ENCODE peak calls at places on chromosomes 2 and 18, in ten cellular contexts. T is tibial nerve, E is upper lobe of right lung, G is IMR-90, H is body of pancreas, R is HCT116, L is mucosa of descending colon, X is BE2C, J is astrocyte, S is endodermal cell. A is an unnamed sample. For H3K4me1, the result is how much of the 10 kb centered on the place peaks cover.

GRCh38 chr2:63484481-63484880 is 103.8 kb downstream of the WDPCP start:
- DNase-seq in X (no peak), R (no peak), T (no peak), H (no peak), J (no peak), E (no peak), S (no peak), L (no peak), G (no peak), A (no peak)

GRCh38 chr2:65025453-65026128 is 30.6 kb upstream of the CEP68 start:
- DNase-seq in J (peak), G (no peak), S (no peak), E (no peak), L (no peak), T (no peak), X (no peak), R (no peak), H (no peak), A (no peak)

GRCh38 chr2:218027426-218028188 is 24.8 kb upstream of the TNS1 start:
- DNase-seq in G (no peak), S (peak), L (no peak), J (no peak), E (peak), R (no peak), H (no peak), X (no peak), T (no peak), A (no peak)

GRCh38 chr2:33058716-33059451 is 112.1 kb downstream of the LTBP1 start:
- DNase-seq in X (no peak), R (no peak), T (no peak), E (no peak), L (no peak), J (no peak), H (no peak), G (no peak), S (no peak), A (no peak)

GRCh38 chr18:3723554-3723953 is 273.6 kb downstream of the TGIF1 start:
- DNase-seq in T (no peak), R (no peak), S (no peak), X (no peak), H (no peak), J (no peak), L (no peak), G (no peak), E (no peak), A (no peak)

GRCh38 chr2:226452768-226453167 is 346.9 kb downstream of the IRS1 start:
- DNase-seq in J (no peak), G (no peak), H (no peak), L (no peak), E (no peak), S (no peak), X (no peak), T (no peak), R (no peak), A (no peak)

GRCh38 chr2:11914455-11914854 is 168.0 kb downstream of the LPIN1 start:
- DNase-seq in L (no peak), E (no peak), X (no peak), S (no peak), G (no peak), H (no peak), R (no peak), J (no peak), T (no peak), A (no peak)

GRCh38 chr2:174023591-174024523 is 58.7 kb upstream of the SP3 start:
- DNase-seq in E (peak), S (peak), L (no peak), X (peak), R (peak), H (peak), T (peak), J (peak), G (peak), A (peak)

GRCh38 chr2:5748941-5749731 is 57.0 kb downstream of the SOX11 start:
- DNase-seq in T (no peak), S (no peak), X (no peak), G (peak), J (peak), L (no peak), E (no peak), R (no peak), H (peak), A (peak)

GRCh38 chr18:23992119-23992940 is 22.2 kb upstream of the TTC39C start:
- DNase-seq in T (no peak), G (peak), L (no peak), S (no peak), H (peak), R (no peak), E (no peak), J (peak), X (no peak), A (peak)

GRCh38 chr2:166057363-166058169 is 70.3 kb downstream of the SCN1A start:
- DNase-seq in T (no peak), L (no peak), H (no peak), S (no peak), R (no peak), E (no peak), G (peak), J (peak), X (no peak), A (no peak)

GRCh38 chr2:74441690-74442482 is at the start of gene RTKN:
- DNase-seq in T (no peak), H (peak), E (peak), S (peak), L (peak), X (no peak), R (peak), G (no peak), J (no peak), A (peak)

GRCh38 chr18:21284540-21284939 is 42.5 kb downstream of the GREB1L start:
- DNase-seq in T (no peak), X (no peak), R (no peak), J (no peak), G (no peak), L (no peak), E (no peak), S (no peak), H (no peak), A (no peak)

GRCh38 chr18:32380559-32380958 is 90.1 kb downstream of the GAREM1 start:
- DNase-seq in J (no peak), T (no peak), H (no peak), G (no peak), X (no peak), L (no peak), S (no peak), R (no peak), E (no peak), A (no peak)
- TF ChIP-seq CTCF in J (no peak), T (no peak), H (no peak), G (no peak), X (no peak), L (no peak), S (peak), R (no peak), E (no peak), A (no peak)

GRCh38 chr2:152166633-152167032 is 8.9 kb downstream of the STAM2 start:
- DNase-seq in S (no peak), G (peak), E (no peak), T (no peak), R (no peak), H (no peak), L (no peak), X (no peak), J (peak), A (no peak)
- H3K4me1 ChIP-seq in S (under half), G (under half), E (under half), T (under half), R (under half), H (half or more), L (under half), X (under half), J (under half), A (under half)

GRCh38 chr2:191870744-191871143 is 23.9 kb upstream of the CAVIN2 start:
- DNase-seq in R (no peak), T (no peak), J (no peak), E (no peak), H (no peak), L (no peak), S (no peak), X (no peak), G (no peak), A (no peak)
- TF ChIP-seq CTCF in R (peak), T (no peak), J (peak), E (peak), H (no peak), L (no peak), S (peak), X (peak), G (no peak), A (no peak)

DNA sequence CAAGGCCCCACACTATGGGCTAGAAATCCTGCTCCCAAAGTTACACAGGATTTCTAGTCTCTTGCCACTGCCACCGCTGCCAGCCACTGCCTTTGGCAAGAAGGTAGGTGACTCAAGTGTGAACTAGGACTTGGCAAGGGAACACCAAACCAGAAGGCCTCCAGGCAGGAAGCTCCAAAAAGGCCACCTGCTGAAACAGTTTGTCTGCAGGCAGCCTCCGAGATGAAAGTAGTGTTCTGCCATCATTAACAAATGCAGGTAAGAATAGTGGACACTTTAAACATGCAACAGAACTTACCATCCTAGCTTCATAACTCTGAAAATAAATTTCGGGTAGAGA is 3.9 kb downstream of the ANKRD44 start:
- DNase-seq in L (no peak), H (peak), E (peak), G (no peak), T (no peak), X (peak), S (no peak), J (no peak), R (no peak), A (peak)
- H3K4me1 ChIP-seq in L (under half), H (under half), E (under half), G (under half), T (under half), X (under half), S (under half), J (under half), R (under half), A (under half)

DNA sequence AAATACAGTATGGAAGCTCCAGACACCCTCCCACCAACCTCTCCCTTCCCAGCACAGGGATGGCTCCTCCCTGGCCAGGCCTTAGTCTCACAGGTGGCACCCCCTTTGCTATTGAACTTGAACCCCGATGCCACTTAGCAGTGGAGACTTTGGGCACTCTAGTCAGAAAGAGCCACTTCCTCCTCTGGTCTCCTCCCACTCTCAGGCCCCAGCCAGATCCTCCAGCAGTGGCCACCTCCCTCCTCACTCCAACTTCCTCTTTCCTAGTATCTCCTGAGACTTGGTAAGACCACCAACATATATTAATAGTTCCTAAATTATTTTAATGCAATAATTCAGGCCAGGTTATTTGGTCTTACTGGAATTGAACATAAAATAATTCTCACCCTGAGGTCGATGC is 437.2 kb upstream of the ID2 start:
- DNase-seq in G (no peak), J (no peak), E (peak), H (no peak), R (no peak), T (no peak), L (no peak), S (no peak), X (no peak), A (no peak)
- TF ChIP-seq CTCF in G (no peak), J (no peak), E (no peak), H (no peak), R (no peak), T (no peak), L (no peak), S (no peak), X (no peak), A (no peak)

A was measured in heart right ventricle.